ENCODE peak calls at places on chromosomes 16 and 17, in five cellular contexts. A is psoas muscle; T is left ventricle myocardium inferior; R is lower lobe of right lung; O is naive thymus-derived CD4-positive, alpha-beta T cell. U is an unnamed sample. For H3K27me3, the result is how much of the 10 kb centered on the place peaks cover.

GRCh38 chr16:89023621-89024511 is 46.9 kb upstream of the CBFA2T3 start:
- DNase-seq in A (peak), T (peak), R (no peak), O (no peak), U (no peak)

GRCh38 chr16:66603537-66604375 is 748 bp upstream of the CMTM3 start:
- DNase-seq in A (peak), T (peak), R (peak), O (peak), U (no peak)

GRCh38 chr17:40122466-40122943 is 734 bp downstream of the MSL1 start:
- DNase-seq in A (peak), T (peak), R (peak), O (peak), U (no peak)

GRCh38 chr17:27529230-27529796 is 73.1 kb downstream of the KSR1 start:
- DNase-seq in A (no peak), T (no peak), R (peak), O (no peak), U (no peak)

GRCh38 chr17:56136316-56136715 is 17.0 kb upstream of the ANKFN1 start:
- DNase-seq in A (no peak), T (no peak), R (no peak), O (no peak), U (no peak)

GRCh38 chr16:7420843-7421242 is 88.2 kb downstream of the RBFOX1 start:
- DNase-seq in A (no peak), T (no peak), R (no peak), O (no peak), U (no peak)

GRCh38 chr17:43573579-43574321 is 27.6 kb upstream of the ETV4 start:
- DNase-seq in A (no peak), T (no peak), R (no peak), O (no peak), U (no peak)

GRCh38 chr17:68455756-68456528 is 1.4 kb downstream of the WIPI1 start:
- DNase-seq in A (no peak), T (no peak), R (no peak), O (no peak), U (no peak)

GRCh38 chr16:89471225-89471624 is 19.1 kb downstream of the ANKRD11 start:
- DNase-seq in A (no peak), T (no peak), R (no peak), O (no peak), U (no peak)

GRCh38 chr17:64771980-64772844 is 110.1 kb upstream of the SMURF2 start:
- DNase-seq in A (no peak), T (no peak), R (no peak), O (no peak), U (no peak)

GRCh38 chr16:12612598-12613101 is 191.0 kb downstream of the CPPED1 start:
- DNase-seq in A (no peak), T (no peak), R (no peak), O (no peak), U (peak)

GRCh38 chr16:87724490-87725291 is 41.1 kb downstream of the KLHDC4 start:
- DNase-seq in A (no peak), T (no peak), R (no peak), O (no peak), U (no peak)

GRCh38 chr16:75606507-75606906 is 16.6 kb downstream of the ADAT1 start:
- DNase-seq in A (no peak), T (no peak), R (no peak), O (no peak), U (no peak)

GRCh38 chr16:23469814-23470213 is 16.8 kb upstream of the COG7 start:
- DNase-seq in A (no peak), T (no peak), R (no peak), O (no peak), U (no peak)

GRCh38 chr16:67150058-67150832 is 553 bp downstream of the B3GNT9 start:
- DNase-seq in A (peak), T (peak), R (peak), O (no peak), U (no peak)

GRCh38 chr16:46970089-46970488 is 3.4 kb downstream of the DNAJA2 start:
- DNase-seq in A (peak), T (peak), R (no peak), O (no peak), U (no peak)

GRCh38 chr17:2215616-2216364 is 87.8 kb downstream of the SMG6 start:
- DNase-seq in A (peak), T (peak), R (peak), O (peak), U (no peak)

GRCh38 chr16:49858200-49859129 is 2.6 kb upstream of the ZNF423 start:
- DNase-seq in A (peak), T (peak), R (no peak), O (no peak), U (no peak)

GRCh38 chr17:6639651-6640535 is 618 bp downstream of the KIAA0753 start:
- DNase-seq in A (peak), T (no peak), R (peak), O (peak), U (no peak)

GRCh38 chr16:24347556-24347955 is 91.4 kb downstream of the CACNG3 start:
- DNase-seq in A (no peak), T (no peak), R (no peak), O (no peak), U (no peak)

GRCh38 chr17:15651583-15652110 is 32.1 kb upstream of the FBXW10B start:
- DNase-seq in A (peak), T (peak), R (peak), O (peak), U (peak)

GRCh38 chr17:28392491-28392890 is 13.5 kb downstream of the SLC46A1 start:
- DNase-seq in A (no peak), T (no peak), R (no peak), O (no peak), U (no peak)

GRCh38 chr17:33284022-33284421 is 9.1 kb downstream of the ASIC2 start:
- DNase-seq in A (peak), T (no peak), R (no peak), O (no peak), U (peak)

GRCh38 chr17:7997186-7997585 is 5.2 kb upstream of the GUCY2D start:
- DNase-seq in A (no peak), T (peak), R (no peak), O (no peak), U (no peak)

GRCh38 chr16:2362218-2362617 is 21.7 kb upstream of the ABCA3 start:
- DNase-seq in A (no peak), T (no peak), R (no peak), O (no peak), U (no peak)

GRCh38 chr16:89101303-89102034 is 7.8 kb downstream of the ACSF3 start:
- DNase-seq in A (no peak), T (no peak), R (no peak), O (no peak), U (no peak)

GRCh38 chr17:11719852-11720251 is 121.6 kb downstream of the DNAH9 start:
- DNase-seq in A (no peak), T (no peak), R (no peak), O (no peak), U (no peak)

GRCh38 chr17:81681672-81682071 is 1.9 kb downstream of the ARL16 start:
- DNase-seq in A (no peak), T (no peak), R (no peak), O (no peak), U (no peak)

DNA sequence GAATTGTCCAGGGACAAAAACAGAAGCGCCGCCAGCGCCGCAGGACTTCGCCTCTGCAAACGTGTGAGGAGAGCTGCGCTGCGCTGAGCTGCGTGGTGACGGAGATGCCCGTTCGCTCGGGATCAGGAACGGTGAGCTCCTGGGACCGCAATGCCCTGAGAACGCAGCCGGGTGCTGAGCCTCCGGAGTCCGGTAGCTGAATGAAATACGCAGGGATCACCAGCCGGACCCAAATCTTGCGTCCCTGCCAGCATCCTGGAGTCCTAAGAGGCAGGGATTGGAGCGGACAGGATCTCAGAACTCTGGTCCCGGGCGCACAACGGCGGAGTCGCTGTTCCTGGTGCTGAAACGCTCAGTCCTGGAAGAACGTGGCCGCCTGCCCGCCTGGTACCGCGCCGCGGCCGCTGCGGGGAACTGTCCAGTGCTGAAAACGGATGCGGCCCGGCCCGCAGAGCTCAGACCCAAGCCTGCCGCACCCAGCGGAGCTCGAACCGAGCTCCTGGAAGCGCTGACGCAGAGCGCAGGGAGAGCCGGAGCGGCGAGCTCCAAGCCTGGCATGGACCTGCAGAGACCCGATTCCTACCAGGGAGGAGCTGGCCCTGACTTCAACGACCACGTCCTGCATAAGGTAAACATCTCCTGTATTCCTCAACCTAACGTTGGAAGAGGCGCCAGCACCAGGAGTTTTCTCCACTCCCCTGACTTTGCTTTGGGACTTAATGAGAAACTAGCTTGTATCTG is 41.5 kb downstream of the CD300LF start:
- DNase-seq in A (peak), T (peak), R (peak), O (peak), U (no peak)
- H3K27me3 ChIP-seq in A (under half), T (under half), R (under half), O (under half), U (half or more)

GRCh38 chr17:31497431-31497830 is 106.0 kb downstream of the RAB11FIP4 start:
- DNase-seq in A (no peak), T (no peak), R (no peak), O (no peak), U (no peak)

GRCh38 chr17:31495049-31495885 is 103.8 kb downstream of the RAB11FIP4 start:
- DNase-seq in A (no peak), T (no peak), R (no peak), O (no peak), U (no peak)

GRCh38 chr17:31497994-31498826 is 106.7 kb downstream of the RAB11FIP4 start:
- DNase-seq in A (no peak), T (no peak), R (no peak), O (no peak), U (no peak)

GRCh38 chr17:31496097-31496496 is 104.6 kb downstream of the RAB11FIP4 start:
- DNase-seq in A (no peak), T (no peak), R (no peak), O (no peak), U (no peak)

GRCh38 chr17:31496601-31497000 is 105.1 kb downstream of the RAB11FIP4 start:
- DNase-seq in A (no peak), T (no peak), R (no peak), O (no peak), U (no peak)
- H3K27me3 ChIP-seq in A (under half), T (under half), R (under half), O (under half), U (under half)

DNA sequence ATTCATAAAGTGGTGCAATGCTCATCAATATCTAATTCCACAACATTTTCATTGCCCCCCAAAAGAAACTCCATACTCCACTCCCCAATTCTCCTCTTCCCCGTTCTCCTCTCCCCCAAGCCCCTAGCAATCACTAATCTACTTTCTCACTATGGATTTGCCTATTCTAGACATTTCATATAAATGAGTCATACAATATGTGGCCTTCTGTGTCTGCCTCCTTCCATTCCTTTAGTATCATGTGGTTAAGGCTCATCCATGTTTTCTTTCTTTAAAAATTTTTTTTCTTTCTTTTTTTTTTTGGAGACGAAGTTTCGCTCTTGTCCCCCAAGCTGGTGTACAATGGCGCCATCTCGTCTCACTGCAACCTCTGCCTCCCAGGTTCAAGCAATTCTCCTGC is 56.3 kb upstream of the HAS3 start:
- DNase-seq in A (no peak), T (no peak), R (no peak), O (no peak), U (no peak)
- H3K27me3 ChIP-seq in A (under half), T (under half), R (under half), O (under half), U (under half)

GRCh38 chr17:79651266-79651665 is 40.4 kb upstream of the RBFOX3 start:
- DNase-seq in A (no peak), T (no peak), R (no peak), O (no peak), U (no peak)
- H3K27me3 ChIP-seq in A (under half), T (half or more), R (under half), O (under half), U (under half)

DNA sequence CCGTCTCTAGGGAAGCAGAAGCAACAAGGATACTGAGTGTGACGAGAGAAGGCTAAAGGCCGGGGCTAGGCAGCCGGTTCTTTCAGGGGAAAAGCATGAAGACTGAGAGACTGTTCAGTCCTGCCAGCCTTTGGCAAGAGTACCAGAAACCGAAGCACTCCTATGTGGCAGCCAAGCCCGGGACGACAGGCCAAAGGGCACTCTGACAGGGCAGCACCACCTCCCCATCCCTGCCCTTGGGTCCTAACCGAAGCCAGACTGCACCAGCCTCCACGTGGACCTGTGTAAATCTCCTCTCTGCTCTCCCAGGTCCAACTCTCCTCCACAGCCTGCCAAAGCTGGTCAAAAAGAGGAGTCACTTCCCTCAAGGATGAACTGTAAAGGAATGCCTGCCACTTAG is 23.5 kb upstream of the ALOX15 start:
- DNase-seq in A (no peak), T (no peak), R (no peak), O (no peak), U (no peak)
- H3K27me3 ChIP-seq in A (under half), T (under half), R (under half), O (under half), U (under half)

U was measured in Panc1.